ENCODE peak calls at places on chromosomes 7 and 10, in eight cellular contexts. One of them, this sample, is unnamed.

GRCh38 chr10:119658274-119658673 is 7.1 kb downstream of the BAG3 start:
- DNase-seq in ovary: peak
- DNase-seq in HTR-8/SVneo: peak
- DNase-seq in H4: peak
- DNase-seq in GM04504: peak
- DNase-seq in WTC11: no peak
- DNase-seq in upper lobe of right lung: peak
- DNase-seq in stimulated activated CD4-positive, alpha-beta T cell treated with anti-CD3 and anti-CD28 coated beads, Interleukin-2, amount 100 ng/mL, for 4 hours: peak
- DNase-seq in this sample: peak

GRCh38 chr10:43121444-43121843 is 16.8 kb upstream of the CSGALNACT2 start:
- DNase-seq in ovary: peak
- DNase-seq in HTR-8/SVneo: no peak
- DNase-seq in H4: no peak
- DNase-seq in GM04504: no peak
- DNase-seq in WTC11: no peak
- DNase-seq in upper lobe of right lung: peak
- DNase-seq in stimulated activated CD4-positive, alpha-beta T cell treated with anti-CD3 and anti-CD28 coated beads, Interleukin-2, amount 100 ng/mL, for 4 hours: no peak
- DNase-seq in this sample: no peak

GRCh38 chr10:71751515-71752224 is 21.6 kb downstream of the VSIR start:
- DNase-seq in ovary: no peak
- DNase-seq in HTR-8/SVneo: no peak
- DNase-seq in H4: no peak
- DNase-seq in GM04504: no peak
- DNase-seq in WTC11: no peak
- DNase-seq in upper lobe of right lung: no peak
- DNase-seq in stimulated activated CD4-positive, alpha-beta T cell treated with anti-CD3 and anti-CD28 coated beads, Interleukin-2, amount 100 ng/mL, for 4 hours: no peak
- DNase-seq in this sample: no peak

GRCh38 chr10:34815174-34816066 is at the start of gene PARD3:
- DNase-seq in ovary: peak
- DNase-seq in HTR-8/SVneo: peak
- DNase-seq in H4: peak
- DNase-seq in GM04504: no peak
- DNase-seq in WTC11: peak
- DNase-seq in upper lobe of right lung: peak
- DNase-seq in stimulated activated CD4-positive, alpha-beta T cell treated with anti-CD3 and anti-CD28 coated beads, Interleukin-2, amount 100 ng/mL, for 4 hours: no peak
- DNase-seq in this sample: no peak

GRCh38 chr7:140237390-140237789 is 60.6 kb upstream of the KDM7A start:
- DNase-seq in ovary: no peak
- DNase-seq in HTR-8/SVneo: no peak
- DNase-seq in H4: no peak
- DNase-seq in GM04504: no peak
- DNase-seq in WTC11: no peak
- DNase-seq in upper lobe of right lung: no peak
- DNase-seq in stimulated activated CD4-positive, alpha-beta T cell treated with anti-CD3 and anti-CD28 coated beads, Interleukin-2, amount 100 ng/mL, for 4 hours: no peak
- DNase-seq in this sample: no peak

GRCh38 chr7:113768256-113768847 is 150.5 kb downstream of the PPP1R3A start:
- DNase-seq in ovary: no peak
- DNase-seq in HTR-8/SVneo: no peak
- DNase-seq in H4: peak
- DNase-seq in GM04504: no peak
- DNase-seq in WTC11: no peak
- DNase-seq in upper lobe of right lung: no peak
- DNase-seq in stimulated activated CD4-positive, alpha-beta T cell treated with anti-CD3 and anti-CD28 coated beads, Interleukin-2, amount 100 ng/mL, for 4 hours: no peak
- DNase-seq in this sample: peak

GRCh38 chr10:4181075-4181474 is 396.1 kb upstream of the KLF6 start:
- DNase-seq in ovary: no peak
- DNase-seq in HTR-8/SVneo: no peak
- DNase-seq in H4: no peak
- DNase-seq in GM04504: peak
- DNase-seq in WTC11: no peak
- DNase-seq in upper lobe of right lung: no peak
- DNase-seq in stimulated activated CD4-positive, alpha-beta T cell treated with anti-CD3 and anti-CD28 coated beads, Interleukin-2, amount 100 ng/mL, for 4 hours: no peak
- DNase-seq in this sample: no peak

GRCh38 chr7:66099551-66100407 is 14.9 kb upstream of the CRCP start:
- DNase-seq in ovary: peak
- DNase-seq in HTR-8/SVneo: no peak
- DNase-seq in H4: peak
- DNase-seq in GM04504: peak
- DNase-seq in WTC11: peak
- DNase-seq in upper lobe of right lung: peak
- DNase-seq in stimulated activated CD4-positive, alpha-beta T cell treated with anti-CD3 and anti-CD28 coated beads, Interleukin-2, amount 100 ng/mL, for 4 hours: no peak
- DNase-seq in this sample: peak

GRCh38 chr10:108597031-108597430 is 1326.3 kb downstream of the XPNPEP1 start:
- DNase-seq in ovary: no peak
- DNase-seq in HTR-8/SVneo: no peak
- DNase-seq in H4: no peak
- DNase-seq in GM04504: peak
- DNase-seq in WTC11: no peak
- DNase-seq in upper lobe of right lung: no peak
- DNase-seq in stimulated activated CD4-positive, alpha-beta T cell treated with anti-CD3 and anti-CD28 coated beads, Interleukin-2, amount 100 ng/mL, for 4 hours: no peak
- DNase-seq in this sample: no peak

GRCh38 chr10:104581884-104582603 is 59.0 kb upstream of the SORCS3 start:
- DNase-seq in ovary: no peak
- DNase-seq in HTR-8/SVneo: no peak
- DNase-seq in H4: no peak
- DNase-seq in GM04504: peak
- DNase-seq in WTC11: no peak
- DNase-seq in upper lobe of right lung: no peak
- DNase-seq in stimulated activated CD4-positive, alpha-beta T cell treated with anti-CD3 and anti-CD28 coated beads, Interleukin-2, amount 100 ng/mL, for 4 hours: no peak
- DNase-seq in this sample: no peak

GRCh38 chr10:73850863-73851461 is 23.4 kb downstream of the CAMK2G start:
- DNase-seq in ovary: peak
- DNase-seq in HTR-8/SVneo: no peak
- DNase-seq in H4: no peak
- DNase-seq in GM04504: peak
- DNase-seq in WTC11: peak
- DNase-seq in upper lobe of right lung: peak
- DNase-seq in stimulated activated CD4-positive, alpha-beta T cell treated with anti-CD3 and anti-CD28 coated beads, Interleukin-2, amount 100 ng/mL, for 4 hours: no peak
- DNase-seq in this sample: no peak

GRCh38 chr10:78388331-78389050 is 354.8 kb downstream of the RPS24 start:
- DNase-seq in ovary: no peak
- DNase-seq in HTR-8/SVneo: no peak
- DNase-seq in H4: no peak
- DNase-seq in GM04504: no peak
- DNase-seq in WTC11: no peak
- DNase-seq in upper lobe of right lung: no peak
- DNase-seq in stimulated activated CD4-positive, alpha-beta T cell treated with anti-CD3 and anti-CD28 coated beads, Interleukin-2, amount 100 ng/mL, for 4 hours: no peak
- DNase-seq in this sample: no peak

GRCh38 chr7:47970750-47971149 is 8.7 kb downstream of the HUS1 start:
- DNase-seq in ovary: no peak
- DNase-seq in HTR-8/SVneo: no peak
- DNase-seq in H4: no peak
- DNase-seq in GM04504: no peak
- DNase-seq in WTC11: no peak
- DNase-seq in upper lobe of right lung: no peak
- DNase-seq in stimulated activated CD4-positive, alpha-beta T cell treated with anti-CD3 and anti-CD28 coated beads, Interleukin-2, amount 100 ng/mL, for 4 hours: no peak
- DNase-seq in this sample: no peak

GRCh38 chr10:122164028-122164601 is 107.0 kb upstream of the BTBD16 start:
- DNase-seq in ovary: no peak
- DNase-seq in HTR-8/SVneo: no peak
- DNase-seq in H4: no peak
- DNase-seq in GM04504: no peak
- DNase-seq in WTC11: no peak
- DNase-seq in upper lobe of right lung: peak
- DNase-seq in stimulated activated CD4-positive, alpha-beta T cell treated with anti-CD3 and anti-CD28 coated beads, Interleukin-2, amount 100 ng/mL, for 4 hours: no peak
- DNase-seq in this sample: no peak

GRCh38 chr10:85617751-85618150 is 748.8 kb downstream of the GRID1 start:
- DNase-seq in ovary: no peak
- DNase-seq in HTR-8/SVneo: no peak
- DNase-seq in H4: no peak
- DNase-seq in GM04504: no peak
- DNase-seq in WTC11: no peak
- DNase-seq in upper lobe of right lung: no peak
- DNase-seq in stimulated activated CD4-positive, alpha-beta T cell treated with anti-CD3 and anti-CD28 coated beads, Interleukin-2, amount 100 ng/mL, for 4 hours: no peak
- DNase-seq in this sample: no peak

GRCh38 chr10:104080762-104081161 is 4.9 kb downstream of the COL17A1 start:
- DNase-seq in ovary: no peak
- DNase-seq in HTR-8/SVneo: peak
- DNase-seq in H4: peak
- DNase-seq in GM04504: peak
- DNase-seq in WTC11: peak
- DNase-seq in upper lobe of right lung: no peak
- DNase-seq in stimulated activated CD4-positive, alpha-beta T cell treated with anti-CD3 and anti-CD28 coated beads, Interleukin-2, amount 100 ng/mL, for 4 hours: no peak
- DNase-seq in this sample: no peak

GRCh38 chr10:1368772-1369171 is 312.6 kb downstream of the WDR37 start:
- DNase-seq in ovary: no peak
- DNase-seq in HTR-8/SVneo: peak
- DNase-seq in H4: peak
- DNase-seq in GM04504: no peak
- DNase-seq in WTC11: peak
- DNase-seq in upper lobe of right lung: no peak
- DNase-seq in stimulated activated CD4-positive, alpha-beta T cell treated with anti-CD3 and anti-CD28 coated beads, Interleukin-2, amount 100 ng/mL, for 4 hours: peak
- DNase-seq in this sample: peak

GRCh38 chr10:24721254-24722106 is 2.2 kb downstream of the ARHGAP21 start:
- DNase-seq in ovary: peak
- DNase-seq in HTR-8/SVneo: no peak
- DNase-seq in H4: no peak
- DNase-seq in GM04504: no peak
- DNase-seq in WTC11: peak
- DNase-seq in upper lobe of right lung: peak
- DNase-seq in stimulated activated CD4-positive, alpha-beta T cell treated with anti-CD3 and anti-CD28 coated beads, Interleukin-2, amount 100 ng/mL, for 4 hours: no peak
- DNase-seq in this sample: no peak

GRCh38 chr7:44215531-44215930 is 14.8 kb downstream of the YKT6 start:
- DNase-seq in ovary: no peak
- DNase-seq in HTR-8/SVneo: no peak
- DNase-seq in H4: no peak
- DNase-seq in GM04504: no peak
- DNase-seq in WTC11: peak
- DNase-seq in upper lobe of right lung: peak
- DNase-seq in stimulated activated CD4-positive, alpha-beta T cell treated with anti-CD3 and anti-CD28 coated beads, Interleukin-2, amount 100 ng/mL, for 4 hours: no peak
- DNase-seq in this sample: no peak

This sample was measured in COLO829.